ENCODE peak calls at places on chromosomes 16 and 17, in five cellular contexts. One of them, this sample, is unnamed.

GRCh38 chr16:81932668-81933067 is 78.6 kb downstream of the SDR42E1 start:
- DNase-seq in ovary: no peak
- DNase-seq in effector memory CD4-positive, alpha-beta T cell: no peak
- DNase-seq in cardiac muscle cell: no peak
- DNase-seq in GM23248: no peak
- DNase-seq in this sample: no peak

GRCh38 chr17:42274812-42275526 is 1.2 kb downstream of the STAT5B start:
- DNase-seq in ovary: no peak
- DNase-seq in effector memory CD4-positive, alpha-beta T cell: no peak
- DNase-seq in cardiac muscle cell: no peak
- DNase-seq in GM23248: peak
- DNase-seq in this sample: no peak

GRCh38 chr16:51971184-51971583 is 575.8 kb downstream of the TOX3 start:
- DNase-seq in ovary: no peak
- DNase-seq in effector memory CD4-positive, alpha-beta T cell: no peak
- DNase-seq in cardiac muscle cell: peak
- DNase-seq in GM23248: peak
- DNase-seq in this sample: no peak

GRCh38 chr17:66146394-66146793 is 45.5 kb downstream of the CEP112 start:
- DNase-seq in ovary: no peak
- DNase-seq in effector memory CD4-positive, alpha-beta T cell: no peak
- DNase-seq in cardiac muscle cell: no peak
- DNase-seq in GM23248: no peak
- DNase-seq in this sample: no peak

GRCh38 chr16:13873835-13874438 is 46.0 kb upstream of the ERCC4 start:
- DNase-seq in ovary: no peak
- DNase-seq in effector memory CD4-positive, alpha-beta T cell: no peak
- DNase-seq in cardiac muscle cell: peak
- DNase-seq in GM23248: peak
- DNase-seq in this sample: no peak

GRCh38 chr16:30054451-30054850 is 11.1 kb upstream of the ALDOA start:
- DNase-seq in ovary: no peak
- DNase-seq in effector memory CD4-positive, alpha-beta T cell: no peak
- DNase-seq in cardiac muscle cell: no peak
- DNase-seq in GM23248: no peak
- DNase-seq in this sample: no peak

GRCh38 chr16:3028716-3029319 is 5.0 kb downstream of the THOC6 start:
- DNase-seq in ovary: no peak
- DNase-seq in effector memory CD4-positive, alpha-beta T cell: no peak
- DNase-seq in cardiac muscle cell: no peak
- DNase-seq in GM23248: no peak
- DNase-seq in this sample: no peak

GRCh38 chr17:81387235-81388060 is 7.8 kb upstream of the BAHCC1 start:
- DNase-seq in ovary: peak
- DNase-seq in effector memory CD4-positive, alpha-beta T cell: no peak
- DNase-seq in cardiac muscle cell: peak
- DNase-seq in GM23248: peak
- DNase-seq in this sample: peak

GRCh38 chr17:52995127-52995526 is 827.6 kb upstream of the KIF2B start:
- DNase-seq in ovary: no peak
- DNase-seq in effector memory CD4-positive, alpha-beta T cell: no peak
- DNase-seq in cardiac muscle cell: no peak
- DNase-seq in GM23248: no peak
- DNase-seq in this sample: no peak

GRCh38 chr17:14427914-14428639 is 127.2 kb downstream of the HS3ST3B1 start:
- DNase-seq in ovary: no peak
- DNase-seq in effector memory CD4-positive, alpha-beta T cell: peak
- DNase-seq in cardiac muscle cell: no peak
- DNase-seq in GM23248: no peak
- DNase-seq in this sample: no peak

GRCh38 chr16:46918905-46919792 is 35.0 kb downstream of the GPT2 start:
- DNase-seq in ovary: no peak
- DNase-seq in effector memory CD4-positive, alpha-beta T cell: no peak
- DNase-seq in cardiac muscle cell: no peak
- DNase-seq in GM23248: no peak
- DNase-seq in this sample: no peak

GRCh38 chr16:25109643-25110042 is 1.9 kb upstream of the LCMT1 start:
- DNase-seq in ovary: no peak
- DNase-seq in effector memory CD4-positive, alpha-beta T cell: no peak
- DNase-seq in cardiac muscle cell: peak
- DNase-seq in GM23248: peak
- DNase-seq in this sample: no peak

GRCh38 chr17:79930786-79931516 is 91.7 kb upstream of the CBX4 start:
- DNase-seq in ovary: no peak
- DNase-seq in effector memory CD4-positive, alpha-beta T cell: no peak
- DNase-seq in cardiac muscle cell: no peak
- DNase-seq in GM23248: no peak
- DNase-seq in this sample: no peak
- H3K4me3 ChIP-seq in ovary: no peak
- H3K4me3 ChIP-seq in effector memory CD4-positive, alpha-beta T cell: no peak
- H3K4me3 ChIP-seq in cardiac muscle cell: no peak
- H3K4me3 ChIP-seq in GM23248: no peak
- H3K4me3 ChIP-seq in this sample: no peak

GRCh38 chr17:61299517-61300513 is 99.8 kb upstream of the TBX2 start:
- DNase-seq in ovary: no peak
- DNase-seq in effector memory CD4-positive, alpha-beta T cell: no peak
- DNase-seq in cardiac muscle cell: no peak
- DNase-seq in GM23248: no peak
- DNase-seq in this sample: no peak

GRCh38 chr17:61305024-61305423 is 94.6 kb upstream of the TBX2 start:
- DNase-seq in ovary: no peak
- DNase-seq in effector memory CD4-positive, alpha-beta T cell: no peak
- DNase-seq in cardiac muscle cell: no peak
- DNase-seq in GM23248: peak
- DNase-seq in this sample: no peak

GRCh38 chr17:61306003-61306402 is 93.6 kb upstream of the TBX2 start:
- DNase-seq in ovary: no peak
- DNase-seq in effector memory CD4-positive, alpha-beta T cell: no peak
- DNase-seq in cardiac muscle cell: no peak
- DNase-seq in GM23248: peak
- DNase-seq in this sample: no peak

GRCh38 chr17:61303334-61304096 is 96.1 kb upstream of the TBX2 start:
- DNase-seq in ovary: no peak
- DNase-seq in effector memory CD4-positive, alpha-beta T cell: no peak
- DNase-seq in cardiac muscle cell: peak
- DNase-seq in GM23248: peak
- DNase-seq in this sample: no peak

DNA sequence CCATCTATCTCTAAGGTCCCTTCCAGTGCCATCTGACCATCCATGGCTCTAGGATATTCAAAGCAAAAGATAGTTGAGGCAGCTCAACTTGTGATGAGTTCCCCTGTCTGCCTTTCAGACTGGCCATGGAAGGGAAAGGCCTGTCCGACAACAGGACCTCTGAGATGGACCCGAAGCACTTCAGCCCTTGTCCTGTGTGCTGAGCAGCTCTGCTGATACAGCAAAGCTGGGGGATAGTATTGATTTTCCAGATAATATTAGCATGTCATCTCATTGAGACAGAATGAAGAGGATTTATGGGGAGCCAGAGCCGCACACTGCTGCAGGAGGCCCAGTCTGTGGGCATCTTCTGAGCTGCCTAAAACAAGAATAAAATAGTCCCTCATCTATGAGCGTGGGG is 96.7 kb upstream of the TBX2 start:
- DNase-seq in ovary: no peak
- DNase-seq in effector memory CD4-positive, alpha-beta T cell: no peak
- DNase-seq in cardiac muscle cell: no peak
- DNase-seq in GM23248: no peak
- DNase-seq in this sample: no peak
- H3K4me3 ChIP-seq in ovary: no peak
- H3K4me3 ChIP-seq in effector memory CD4-positive, alpha-beta T cell: no peak
- H3K4me3 ChIP-seq in cardiac muscle cell: no peak
- H3K4me3 ChIP-seq in GM23248: no peak
- H3K4me3 ChIP-seq in this sample: no peak

GRCh38 chr17:55340171-55340570 is 75.4 kb downstream of the HLF start:
- DNase-seq in ovary: no peak
- DNase-seq in effector memory CD4-positive, alpha-beta T cell: no peak
- DNase-seq in cardiac muscle cell: no peak
- DNase-seq in GM23248: no peak
- DNase-seq in this sample: no peak

GRCh38 chr17:55334285-55334684 is 69.5 kb downstream of the HLF start:
- DNase-seq in ovary: no peak
- DNase-seq in effector memory CD4-positive, alpha-beta T cell: no peak
- DNase-seq in cardiac muscle cell: peak
- DNase-seq in GM23248: peak
- DNase-seq in this sample: no peak

GRCh38 chr17:55335625-55336024 is 70.9 kb downstream of the HLF start:
- DNase-seq in ovary: no peak
- DNase-seq in effector memory CD4-positive, alpha-beta T cell: no peak
- DNase-seq in cardiac muscle cell: no peak
- DNase-seq in GM23248: no peak
- DNase-seq in this sample: no peak

GRCh38 chr17:55334881-55335523 is 70.2 kb downstream of the HLF start:
- DNase-seq in ovary: no peak
- DNase-seq in effector memory CD4-positive, alpha-beta T cell: no peak
- DNase-seq in cardiac muscle cell: no peak
- DNase-seq in GM23248: peak
- DNase-seq in this sample: no peak

GRCh38 chr17:55336426-55336825 is 71.7 kb downstream of the HLF start:
- DNase-seq in ovary: no peak
- DNase-seq in effector memory CD4-positive, alpha-beta T cell: no peak
- DNase-seq in cardiac muscle cell: no peak
- DNase-seq in GM23248: peak
- DNase-seq in this sample: no peak
- H3K4me3 ChIP-seq in ovary: no peak
- H3K4me3 ChIP-seq in effector memory CD4-positive, alpha-beta T cell: no peak
- H3K4me3 ChIP-seq in cardiac muscle cell: no peak
- H3K4me3 ChIP-seq in GM23248: no peak
- H3K4me3 ChIP-seq in this sample: no peak

DNA sequence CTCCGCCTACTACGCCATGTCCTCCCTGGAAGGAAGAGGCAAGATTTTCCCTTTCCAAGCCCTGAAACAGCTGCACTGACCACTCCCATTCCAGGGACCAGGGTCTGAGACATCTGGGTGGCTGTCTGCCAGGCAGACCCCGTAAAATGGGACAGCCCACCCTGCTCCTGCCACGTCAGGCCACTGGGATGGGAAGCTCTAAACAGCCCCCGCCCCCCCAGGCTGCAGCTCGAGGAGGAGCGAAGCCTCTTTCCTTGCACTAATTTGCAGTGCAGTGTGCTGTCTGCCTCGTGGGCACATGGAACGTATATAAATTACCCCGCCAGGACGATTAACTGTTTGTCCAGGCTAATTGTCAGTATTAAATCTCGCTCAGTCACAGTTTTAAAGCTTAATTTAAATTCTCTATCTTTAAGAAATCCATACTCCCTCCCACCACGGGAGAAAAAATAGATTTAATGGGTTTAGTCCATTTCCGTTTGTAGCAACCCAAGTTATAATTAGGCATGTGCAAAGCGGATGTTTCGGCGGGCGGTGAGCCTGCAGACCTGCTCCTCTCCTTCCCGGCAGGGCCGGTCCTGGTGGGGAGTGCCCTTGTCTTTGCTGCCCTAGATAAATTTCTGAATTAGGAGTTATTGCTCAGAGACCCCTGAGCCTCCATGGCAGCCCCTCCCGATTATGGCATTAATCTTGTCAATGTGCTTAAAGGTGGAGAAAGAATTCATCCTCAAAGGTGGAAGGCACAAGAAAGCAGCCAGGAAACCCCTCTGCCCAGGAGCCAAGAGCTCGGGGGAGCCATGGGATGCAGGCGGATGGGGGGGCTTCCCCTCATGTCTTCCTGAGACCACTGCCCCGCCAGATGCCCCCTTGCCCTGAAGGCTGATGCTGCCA is 268.0 kb upstream of the TNRC6C start:
- DNase-seq in ovary: no peak
- DNase-seq in effector memory CD4-positive, alpha-beta T cell: no peak
- DNase-seq in cardiac muscle cell: no peak
- DNase-seq in GM23248: peak
- DNase-seq in this sample: peak
- H3K4me3 ChIP-seq in ovary: no peak
- H3K4me3 ChIP-seq in effector memory CD4-positive, alpha-beta T cell: peak
- H3K4me3 ChIP-seq in cardiac muscle cell: no peak
- H3K4me3 ChIP-seq in GM23248: peak
- H3K4me3 ChIP-seq in this sample: no peak

This sample was measured in heart right ventricle.